ENCODE peak calls at places on chromosomes 7 and 10, in four cellular contexts. S is AG10803, K is kidney, R is sigmoid colon. Y is an unnamed sample.

GRCh38 chr7:36015733-36016132 is 137.3 kb upstream of the EEPD1 start:
- DNase-seq in S (peak), K (no peak), R (no peak), Y (peak)

GRCh38 chr10:58028597-58029366 is 238.9 kb downstream of the IPMK start:
- DNase-seq in S (peak), K (no peak), R (no peak), Y (peak)

GRCh38 chr10:31757831-31758230 is 170.8 kb downstream of the ARHGAP12 start:
- DNase-seq in S (peak), K (no peak), R (peak), Y (no peak)

GRCh38 chr7:30411897-30412296 is 66.7 kb downstream of the NOD1 start:
- DNase-seq in S (no peak), K (no peak), R (no peak), Y (no peak)

GRCh38 chr7:151167197-151167911 is at the start of gene GBX1:
- DNase-seq in S (no peak), K (no peak), R (no peak), Y (no peak)

GRCh38 chr10:127405221-127405620 is 143.9 kb upstream of the NPS start:
- DNase-seq in S (peak), K (no peak), R (no peak), Y (peak)

GRCh38 chr7:836429-836828 is 4.2 kb downstream of the SUN1 start:
- DNase-seq in S (peak), K (peak), R (peak), Y (peak)

GRCh38 chr7:25314729-25315267 is 86.5 kb upstream of the NPVF start:
- DNase-seq in S (no peak), K (no peak), R (no peak), Y (peak)

GRCh38 chr10:10223129-10223528 is 794.5 kb upstream of the CELF2 start:
- DNase-seq in S (no peak), K (no peak), R (no peak), Y (no peak)

GRCh38 chr7:3649250-3649649 is 348.2 kb downstream of the SDK1 start:
- DNase-seq in S (no peak), K (no peak), R (no peak), Y (peak)

GRCh38 chr10:13868528-13869294 is 281.9 kb downstream of the PRPF18 start:
- DNase-seq in S (no peak), K (no peak), R (no peak), Y (no peak)

GRCh38 chr7:25856056-25856780 is 295.8 kb upstream of the NFE2L3 start:
- DNase-seq in S (peak), K (no peak), R (no peak), Y (peak)

GRCh38 chr7:128919241-128919640 is 8.7 kb upstream of the KCP start:
- DNase-seq in S (no peak), K (no peak), R (peak), Y (no peak)

GRCh38 chr7:106110885-106111670 is 1.0 kb downstream of the SYPL1 start:
- DNase-seq in S (peak), K (no peak), R (no peak), Y (no peak)

GRCh38 chr7:77406421-77406820 is 9.7 kb downstream of the GSAP start:
- DNase-seq in S (no peak), K (no peak), R (no peak), Y (no peak)

GRCh38 chr7:118352854-118353453 is 128.4 kb downstream of the ANKRD7 start:
- DNase-seq in S (no peak), K (no peak), R (no peak), Y (peak)

GRCh38 chr7:29337628-29338116 is 143.1 kb downstream of the CHN2 start:
- DNase-seq in S (no peak), K (no peak), R (no peak), Y (peak)

GRCh38 chr10:21456160-21456559 is 69.3 kb downstream of the SKIDA1 start:
- DNase-seq in S (no peak), K (no peak), R (no peak), Y (no peak)

GRCh38 chr10:112858990-112859520 is 91.0 kb upstream of the TCF7L2 start:
- DNase-seq in S (no peak), K (no peak), R (no peak), Y (no peak)

GRCh38 chr7:130107949-130108674 is 37.8 kb downstream of the KLHDC10 start:
- DNase-seq in S (no peak), K (no peak), R (no peak), Y (no peak)

GRCh38 chr10:14545827-14546226 is 215.1 kb upstream of the FRMD4A start:
- DNase-seq in S (peak), K (no peak), R (no peak), Y (peak)

GRCh38 chr7:44767912-44768662 is 19.4 kb downstream of the ZMIZ2 start:
- DNase-seq in S (peak), K (no peak), R (peak), Y (peak)

GRCh38 chr7:112132123-112132694 is 74.0 kb downstream of the DOCK4 start:
- DNase-seq in S (no peak), K (no peak), R (no peak), Y (no peak)

GRCh38 chr10:13722747-13723657 is 136.2 kb downstream of the PRPF18 start:
- DNase-seq in S (peak), K (no peak), R (no peak), Y (no peak)

GRCh38 chr10:132201111-132201989 is 14.6 kb downstream of the DPYSL4 start:
- DNase-seq in S (no peak), K (peak), R (no peak), Y (no peak)

GRCh38 chr7:80711521-80711920 is 73.1 kb downstream of the CD36 start:
- DNase-seq in S (peak), K (no peak), R (no peak), Y (no peak)

GRCh38 chr10:66680886-66681285 is 244.9 kb upstream of the LRRTM3 start:
- DNase-seq in S (peak), K (no peak), R (no peak), Y (peak)

GRCh38 chr10:8044908-8045727 is 9.4 kb upstream of the GATA3 start:
- DNase-seq in S (no peak), K (no peak), R (peak), Y (no peak)

GRCh38 chr10:63670291-63670898 is 149.2 kb downstream of the REEP3 start:
- DNase-seq in S (peak), K (no peak), R (no peak), Y (no peak)

GRCh38 chr7:75772081-75773077 is at the start of gene CCL26:
- DNase-seq in S (peak), K (peak), R (peak), Y (peak)

GRCh38 chr10:131047501-131047900 is 264.0 kb downstream of the TCERG1L start:
- DNase-seq in S (no peak), K (no peak), R (no peak), Y (no peak)

GRCh38 chr10:34629120-34629519 is 186.0 kb downstream of the PARD3 start:
- DNase-seq in S (no peak), K (no peak), R (no peak), Y (no peak)
- TF ChIP-seq CTCF in S (no peak), K (no peak), R (no peak), Y (no peak)

DNA sequence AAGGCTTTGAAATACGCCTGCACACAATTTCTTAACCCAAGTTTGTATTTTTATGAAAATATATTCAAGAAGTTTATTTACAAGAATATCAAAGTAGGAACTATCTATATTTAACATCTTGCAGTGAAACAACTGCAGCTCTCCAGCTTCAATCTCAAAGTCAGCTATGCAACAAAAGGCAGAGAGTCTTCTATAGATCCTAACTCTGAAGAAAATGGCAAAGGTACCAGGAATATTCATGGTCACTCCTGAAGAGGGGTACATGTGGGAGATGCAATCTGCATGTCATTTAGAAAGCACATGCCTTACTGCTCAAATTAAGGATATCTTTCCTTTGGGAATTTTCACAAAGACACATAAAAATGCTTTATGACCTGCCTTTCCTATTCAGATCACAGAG is 1.6 kb downstream of the ANK3 start:
- DNase-seq in S (no peak), K (no peak), R (no peak), Y (no peak)
- H3K4me3 ChIP-seq in S (no peak), K (no peak), R (no peak), Y (no peak)

DNA sequence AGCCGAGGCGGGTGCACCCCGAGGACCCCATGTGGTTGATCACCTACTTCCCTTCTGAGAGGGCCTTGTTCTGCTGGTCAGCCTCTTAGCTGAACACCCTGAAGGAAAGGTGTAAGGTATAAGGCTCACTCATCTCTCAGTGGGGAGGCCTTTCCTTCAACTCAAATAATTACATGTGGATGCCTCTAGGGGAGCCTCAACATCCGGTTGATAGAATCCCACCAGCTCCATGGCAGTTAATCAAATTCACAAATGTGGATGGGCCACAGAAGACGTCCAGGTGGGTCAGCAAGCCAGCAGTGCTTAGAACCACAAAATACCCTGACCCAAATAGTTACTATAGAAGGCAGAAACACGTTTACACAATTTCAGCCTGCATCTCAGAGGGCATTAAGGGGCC is 37.7 kb upstream of the ZNF32 start:
- DNase-seq in S (no peak), K (no peak), R (no peak), Y (no peak)
- TF ChIP-seq CTCF in S (peak), K (no peak), R (no peak), Y (peak)

GRCh38 chr10:71474702-71475242 is 78.1 kb downstream of the CDH23 start:
- DNase-seq in S (no peak), K (no peak), R (no peak), Y (no peak)

GRCh38 chr10:71476249-71477011 is 79.7 kb downstream of the CDH23 start:
- DNase-seq in S (no peak), K (no peak), R (peak), Y (no peak)

GRCh38 chr10:71473671-71474599 is 77.2 kb downstream of the CDH23 start:
- DNase-seq in S (no peak), K (no peak), R (no peak), Y (no peak)

GRCh38 chr10:71472912-71473311 is 76.2 kb downstream of the CDH23 start:
- DNase-seq in S (no peak), K (no peak), R (no peak), Y (no peak)

GRCh38 chr10:71475243-71475871 is 78.6 kb downstream of the CDH23 start:
- DNase-seq in S (no peak), K (no peak), R (no peak), Y (no peak)
- H3K4me3 ChIP-seq in S (no peak), K (no peak), R (no peak), Y (no peak)

GRCh38 chr7:27154369-27154768 is 2.0 kb upstream of the HOXA3 start:
- DNase-seq in S (no peak), K (peak), R (peak), Y (no peak)

GRCh38 chr7:27156901-27157716 is 634 bp upstream of the HOXA7 start:
- DNase-seq in S (peak), K (peak), R (peak), Y (no peak)

GRCh38 chr7:27154901-27155815 is 1.3 kb downstream of the HOXA7 start:
- DNase-seq in S (no peak), K (peak), R (peak), Y (no peak)

GRCh38 chr7:27156508-27156898 is at the start of gene HOXA7:
- DNase-seq in S (peak), K (peak), R (peak), Y (no peak)

DNA sequence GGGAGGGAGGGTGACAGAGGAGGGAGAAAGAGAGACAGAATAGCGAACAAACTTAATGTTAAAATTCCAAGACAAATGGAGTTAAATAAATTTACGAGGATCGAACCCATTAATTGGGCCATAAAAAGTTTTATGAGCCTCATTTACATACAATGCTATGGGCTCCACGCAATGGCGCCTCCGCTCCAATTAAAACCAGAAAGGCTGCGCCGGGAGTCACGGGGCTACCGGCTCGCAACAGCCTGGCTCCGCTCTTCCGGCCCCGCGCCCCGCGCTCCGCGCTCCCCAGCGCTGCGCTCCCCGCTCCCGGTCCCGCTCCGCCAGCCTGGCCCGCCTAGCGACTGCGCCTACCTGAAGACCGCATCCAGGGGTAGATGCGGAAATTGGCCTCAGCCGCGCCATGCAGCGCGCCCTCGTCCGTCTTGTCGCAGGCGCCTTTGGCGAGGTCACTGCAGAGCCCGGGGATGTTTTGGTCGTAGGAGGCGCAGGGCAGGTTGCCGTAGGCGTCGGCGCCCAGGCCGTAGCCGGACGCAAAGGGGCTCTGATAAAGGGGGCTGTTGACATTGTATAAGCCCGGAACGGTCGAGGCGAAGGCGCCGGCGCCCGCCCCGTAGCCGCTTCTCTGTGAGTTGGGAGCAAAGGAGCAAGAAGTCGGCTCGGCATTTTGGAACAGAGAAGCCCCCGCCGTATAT is 513 bp downstream of the HOXA7 start:
- DNase-seq in S (peak), K (peak), R (peak), Y (no peak)
- TF ChIP-seq CTCF in S (no peak), K (no peak), R (no peak), Y (no peak)

DNA sequence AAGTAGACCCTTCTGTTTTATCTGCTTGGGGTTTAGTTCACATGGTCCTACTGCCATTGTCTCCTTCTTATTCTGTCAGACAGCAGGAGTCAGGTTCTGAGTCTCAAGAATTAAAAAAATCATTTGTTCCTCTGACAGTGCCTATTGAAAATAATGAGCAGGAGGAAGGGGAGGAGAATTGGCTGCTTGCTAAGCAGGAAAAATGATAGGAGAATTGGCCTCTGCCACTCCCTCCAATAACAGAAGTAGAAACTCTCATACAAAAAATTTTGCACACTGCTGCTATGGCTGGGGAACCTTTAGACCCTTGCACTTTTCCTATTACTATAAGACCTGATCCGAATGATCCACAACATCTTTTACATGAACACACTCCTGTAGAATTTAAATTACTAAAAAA is 35.7 kb downstream of the OR13A1 start:
- DNase-seq in S (no peak), K (no peak), R (no peak), Y (no peak)
- H3K4me3 ChIP-seq in S (no peak), K (no peak), R (no peak), Y (no peak)

DNA sequence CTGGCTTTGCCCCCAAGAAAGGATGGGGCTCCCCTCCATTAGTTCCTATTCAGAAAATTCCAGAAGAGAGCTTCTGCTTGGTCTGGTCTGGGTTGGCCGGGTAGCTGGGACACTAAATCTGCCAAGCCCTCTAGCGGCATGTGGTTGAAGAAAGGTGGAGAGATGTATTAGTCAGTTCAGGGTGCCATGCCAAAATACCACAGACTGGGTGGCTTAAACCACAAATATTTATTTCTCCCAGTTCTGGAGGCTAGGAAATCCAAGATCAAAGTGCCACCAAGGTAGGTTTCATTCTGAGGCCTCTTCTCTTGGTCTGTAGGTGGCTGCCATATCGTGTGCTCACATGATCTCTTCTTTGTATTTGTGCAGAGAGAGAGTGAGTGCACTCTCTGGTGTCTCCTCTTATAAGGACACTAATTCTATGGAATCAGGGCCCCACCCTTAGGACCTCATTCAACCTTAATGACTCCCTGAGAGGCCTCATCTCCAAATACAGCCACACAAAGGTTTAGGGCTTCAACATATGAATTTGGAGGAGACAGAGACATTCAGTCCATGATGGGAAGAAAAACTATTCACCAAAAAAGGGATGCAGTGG is 38.7 kb upstream of the MTPAP start:
- DNase-seq in S (peak), K (no peak), R (no peak), Y (no peak)
- TF ChIP-seq CTCF in S (peak), K (no peak), R (no peak), Y (no peak)

DNA sequence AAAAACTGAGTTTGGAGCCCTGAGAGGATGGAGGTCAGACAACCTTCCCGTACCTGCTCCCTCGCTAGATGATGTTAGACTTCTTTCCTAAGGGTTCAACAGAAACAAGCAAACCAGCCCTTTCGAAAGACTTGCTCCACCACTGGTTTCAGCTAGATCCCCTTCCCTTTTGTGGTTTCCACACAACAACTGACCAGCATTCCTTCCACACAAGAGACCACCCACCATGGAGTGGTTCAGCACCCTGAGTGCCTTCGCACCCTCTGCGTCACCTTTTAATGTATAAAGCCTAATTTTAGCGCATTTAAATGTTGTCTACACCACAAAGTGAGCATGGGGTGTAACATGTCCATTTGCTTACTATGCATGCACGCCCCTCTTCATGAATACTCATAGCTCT is 68.9 kb downstream of the TACC2 start:
- DNase-seq in S (no peak), K (no peak), R (peak), Y (no peak)
- H3K4me3 ChIP-seq in S (no peak), K (no peak), R (no peak), Y (no peak)

Y was measured in choroid plexus epithelial cell.